ENCODE peak calls at places on chromosomes 7 and 10, in five cellular contexts. One of them, this sample, is unnamed.

GRCh38 chr7:151087247-151088018 is 1.2 kb downstream of the AGAP3 start:
- DNase-seq in activated CD8-positive, alpha-beta memory T cell treated with anti-CD3 and anti-CD28 coated beads for 48 hours: no peak
- DNase-seq in HEK293T: peak
- DNase-seq in stimulated activated CD4-positive, alpha-beta T cell treated with anti-CD3 and anti-CD28 coated beads, Interleukin-1b, Interleukin-23, amount 100 ng/mL, for 48 hours: peak
- DNase-seq in naive B cell: peak
- DNase-seq in this sample: peak

GRCh38 chr10:19702215-19702614 is 114.0 kb upstream of the PLXDC2 start:
- DNase-seq in activated CD8-positive, alpha-beta memory T cell treated with anti-CD3 and anti-CD28 coated beads for 48 hours: no peak
- DNase-seq in HEK293T: no peak
- DNase-seq in stimulated activated CD4-positive, alpha-beta T cell treated with anti-CD3 and anti-CD28 coated beads, Interleukin-1b, Interleukin-23, amount 100 ng/mL, for 48 hours: no peak
- DNase-seq in naive B cell: no peak
- DNase-seq in this sample: no peak

GRCh38 chr7:39349452-39350123 is 216.6 kb upstream of the YAE1 start:
- DNase-seq in activated CD8-positive, alpha-beta memory T cell treated with anti-CD3 and anti-CD28 coated beads for 48 hours: no peak
- DNase-seq in HEK293T: no peak
- DNase-seq in stimulated activated CD4-positive, alpha-beta T cell treated with anti-CD3 and anti-CD28 coated beads, Interleukin-1b, Interleukin-23, amount 100 ng/mL, for 48 hours: no peak
- DNase-seq in naive B cell: no peak
- DNase-seq in this sample: no peak

GRCh38 chr7:78149787-78150186 is 351.2 kb downstream of the PHTF2 start:
- DNase-seq in activated CD8-positive, alpha-beta memory T cell treated with anti-CD3 and anti-CD28 coated beads for 48 hours: no peak
- DNase-seq in HEK293T: no peak
- DNase-seq in stimulated activated CD4-positive, alpha-beta T cell treated with anti-CD3 and anti-CD28 coated beads, Interleukin-1b, Interleukin-23, amount 100 ng/mL, for 48 hours: no peak
- DNase-seq in naive B cell: no peak
- DNase-seq in this sample: no peak

GRCh38 chr10:99849525-99849924 is 67.1 kb downstream of the ABCC2 start:
- DNase-seq in activated CD8-positive, alpha-beta memory T cell treated with anti-CD3 and anti-CD28 coated beads for 48 hours: no peak
- DNase-seq in HEK293T: no peak
- DNase-seq in stimulated activated CD4-positive, alpha-beta T cell treated with anti-CD3 and anti-CD28 coated beads, Interleukin-1b, Interleukin-23, amount 100 ng/mL, for 48 hours: no peak
- DNase-seq in naive B cell: no peak
- DNase-seq in this sample: no peak

GRCh38 chr7:77771901-77772300 is 26.3 kb downstream of the TMEM60 start:
- DNase-seq in activated CD8-positive, alpha-beta memory T cell treated with anti-CD3 and anti-CD28 coated beads for 48 hours: no peak
- DNase-seq in HEK293T: no peak
- DNase-seq in stimulated activated CD4-positive, alpha-beta T cell treated with anti-CD3 and anti-CD28 coated beads, Interleukin-1b, Interleukin-23, amount 100 ng/mL, for 48 hours: no peak
- DNase-seq in naive B cell: no peak
- DNase-seq in this sample: no peak

GRCh38 chr7:15199482-15199881 is 296.9 kb upstream of the DGKB start:
- DNase-seq in activated CD8-positive, alpha-beta memory T cell treated with anti-CD3 and anti-CD28 coated beads for 48 hours: no peak
- DNase-seq in HEK293T: no peak
- DNase-seq in stimulated activated CD4-positive, alpha-beta T cell treated with anti-CD3 and anti-CD28 coated beads, Interleukin-1b, Interleukin-23, amount 100 ng/mL, for 48 hours: no peak
- DNase-seq in naive B cell: no peak
- DNase-seq in this sample: no peak

GRCh38 chr7:19376591-19376990 is 231.4 kb upstream of the FERD3L start:
- DNase-seq in activated CD8-positive, alpha-beta memory T cell treated with anti-CD3 and anti-CD28 coated beads for 48 hours: no peak
- DNase-seq in HEK293T: no peak
- DNase-seq in stimulated activated CD4-positive, alpha-beta T cell treated with anti-CD3 and anti-CD28 coated beads, Interleukin-1b, Interleukin-23, amount 100 ng/mL, for 48 hours: no peak
- DNase-seq in naive B cell: no peak
- DNase-seq in this sample: no peak

GRCh38 chr10:12906051-12906541 is 95.4 kb downstream of the CCDC3 start:
- DNase-seq in activated CD8-positive, alpha-beta memory T cell treated with anti-CD3 and anti-CD28 coated beads for 48 hours: no peak
- DNase-seq in HEK293T: no peak
- DNase-seq in stimulated activated CD4-positive, alpha-beta T cell treated with anti-CD3 and anti-CD28 coated beads, Interleukin-1b, Interleukin-23, amount 100 ng/mL, for 48 hours: no peak
- DNase-seq in naive B cell: no peak
- DNase-seq in this sample: no peak

GRCh38 chr7:120033114-120033513 is 239.9 kb upstream of the KCND2 start:
- DNase-seq in activated CD8-positive, alpha-beta memory T cell treated with anti-CD3 and anti-CD28 coated beads for 48 hours: no peak
- DNase-seq in HEK293T: no peak
- DNase-seq in stimulated activated CD4-positive, alpha-beta T cell treated with anti-CD3 and anti-CD28 coated beads, Interleukin-1b, Interleukin-23, amount 100 ng/mL, for 48 hours: no peak
- DNase-seq in naive B cell: no peak
- DNase-seq in this sample: no peak

GRCh38 chr10:78178397-78178796 is 144.7 kb downstream of the RPS24 start:
- DNase-seq in activated CD8-positive, alpha-beta memory T cell treated with anti-CD3 and anti-CD28 coated beads for 48 hours: no peak
- DNase-seq in HEK293T: no peak
- DNase-seq in stimulated activated CD4-positive, alpha-beta T cell treated with anti-CD3 and anti-CD28 coated beads, Interleukin-1b, Interleukin-23, amount 100 ng/mL, for 48 hours: no peak
- DNase-seq in naive B cell: no peak
- DNase-seq in this sample: no peak

GRCh38 chr7:102122026-102122425 is 164.6 kb upstream of the SH2B2 start:
- DNase-seq in activated CD8-positive, alpha-beta memory T cell treated with anti-CD3 and anti-CD28 coated beads for 48 hours: no peak
- DNase-seq in HEK293T: no peak
- DNase-seq in stimulated activated CD4-positive, alpha-beta T cell treated with anti-CD3 and anti-CD28 coated beads, Interleukin-1b, Interleukin-23, amount 100 ng/mL, for 48 hours: no peak
- DNase-seq in naive B cell: no peak
- DNase-seq in this sample: no peak

GRCh38 chr10:3574451-3574850 is 210.6 kb downstream of the KLF6 start:
- DNase-seq in activated CD8-positive, alpha-beta memory T cell treated with anti-CD3 and anti-CD28 coated beads for 48 hours: no peak
- DNase-seq in HEK293T: no peak
- DNase-seq in stimulated activated CD4-positive, alpha-beta T cell treated with anti-CD3 and anti-CD28 coated beads, Interleukin-1b, Interleukin-23, amount 100 ng/mL, for 48 hours: no peak
- DNase-seq in naive B cell: no peak
- DNase-seq in this sample: no peak

GRCh38 chr7:2034291-2035201 is 198.2 kb downstream of the MAD1L1 start:
- DNase-seq in activated CD8-positive, alpha-beta memory T cell treated with anti-CD3 and anti-CD28 coated beads for 48 hours: no peak
- DNase-seq in HEK293T: no peak
- DNase-seq in stimulated activated CD4-positive, alpha-beta T cell treated with anti-CD3 and anti-CD28 coated beads, Interleukin-1b, Interleukin-23, amount 100 ng/mL, for 48 hours: no peak
- DNase-seq in naive B cell: no peak
- DNase-seq in this sample: no peak

GRCh38 chr7:90648107-90648506 is 52.0 kb downstream of the CDK14 start:
- DNase-seq in activated CD8-positive, alpha-beta memory T cell treated with anti-CD3 and anti-CD28 coated beads for 48 hours: no peak
- DNase-seq in HEK293T: no peak
- DNase-seq in stimulated activated CD4-positive, alpha-beta T cell treated with anti-CD3 and anti-CD28 coated beads, Interleukin-1b, Interleukin-23, amount 100 ng/mL, for 48 hours: no peak
- DNase-seq in naive B cell: no peak
- DNase-seq in this sample: no peak

GRCh38 chr7:85191383-85191782 is 4.5 kb upstream of the SEMA3D start:
- DNase-seq in activated CD8-positive, alpha-beta memory T cell treated with anti-CD3 and anti-CD28 coated beads for 48 hours: no peak
- DNase-seq in HEK293T: peak
- DNase-seq in stimulated activated CD4-positive, alpha-beta T cell treated with anti-CD3 and anti-CD28 coated beads, Interleukin-1b, Interleukin-23, amount 100 ng/mL, for 48 hours: no peak
- DNase-seq in naive B cell: no peak
- DNase-seq in this sample: peak

This sample was measured in D341Med.